ENCODE peak calls at places on chromosomes 16 and 17, in five cellular contexts. W is fibroblast of lung; G is uterus; Y is AG04449; I is CD4-positive, alpha-beta T cell. U is an unnamed sample.

GRCh38 chr17:11492511-11492910 is 105.8 kb upstream of the DNAH9 start:
- DNase-seq in W (no peak), G (no peak), Y (no peak), I (no peak), U (no peak)

GRCh38 chr17:13671771-13672170 is 70.0 kb upstream of the HS3ST3A1 start:
- DNase-seq in W (peak), G (no peak), Y (no peak), I (no peak), U (no peak)

GRCh38 chr17:37701424-37702020 is 43.3 kb downstream of the HNF1B start:
- DNase-seq in W (no peak), G (no peak), Y (no peak), I (peak), U (no peak)

GRCh38 chr17:37710344-37710886 is 34.4 kb downstream of the HNF1B start:
- DNase-seq in W (peak), G (no peak), Y (no peak), I (no peak), U (peak)

GRCh38 chr16:49183911-49184310 is 97.7 kb downstream of the CBLN1 start:
- DNase-seq in W (no peak), G (no peak), Y (no peak), I (no peak), U (no peak)

GRCh38 chr16:89185062-89185751 is 13.7 kb downstream of the CDH15 start:
- DNase-seq in W (no peak), G (no peak), Y (no peak), I (no peak), U (no peak)

GRCh38 chr16:68263559-68264127 is 683 bp upstream of the SLC7A6 start:
- DNase-seq in W (no peak), G (no peak), Y (no peak), I (no peak), U (no peak)

GRCh38 chr17:46057366-46057765 is 58.3 kb downstream of the STH start:
- DNase-seq in W (peak), G (no peak), Y (no peak), I (no peak), U (no peak)

GRCh38 chr17:38322156-38322779 is 21.5 kb downstream of the GPR179 start:
- DNase-seq in W (peak), G (peak), Y (no peak), I (peak), U (no peak)

GRCh38 chr16:68378436-68379415 is 67.9 kb downstream of the PRMT7 start:
- DNase-seq in W (no peak), G (no peak), Y (no peak), I (no peak), U (no peak)

GRCh38 chr16:53754938-53755910 is 51.3 kb downstream of the FTO start:
- DNase-seq in W (peak), G (peak), Y (no peak), I (no peak), U (no peak)

GRCh38 chr17:74490716-74491115 is 24.3 kb downstream of the CD300A start:
- DNase-seq in W (no peak), G (no peak), Y (no peak), I (no peak), U (no peak)

GRCh38 chr17:64016248-64016784 is 4.1 kb downstream of the ICAM2 start:
- DNase-seq in W (no peak), G (no peak), Y (no peak), I (no peak), U (no peak)

GRCh38 chr16:84617068-84617630 is 729 bp downstream of the COTL1 start:
- DNase-seq in W (no peak), G (peak), Y (no peak), I (no peak), U (no peak)

GRCh38 chr17:16486373-16487250 is 5.4 kb downstream of the LRRC75A start:
- DNase-seq in W (peak), G (peak), Y (no peak), I (no peak), U (peak)

GRCh38 chr16:47311738-47312505 is 148.9 kb downstream of the ITFG1 start:
- DNase-seq in W (peak), G (no peak), Y (no peak), I (no peak), U (no peak)

GRCh38 chr17:61402978-61403845 is 3.6 kb downstream of the TBX2 start:
- DNase-seq in W (no peak), G (peak), Y (no peak), I (no peak), U (no peak)

GRCh38 chr17:57662021-57662420 is 83.1 kb downstream of the CCDC182 start:
- DNase-seq in W (no peak), G (no peak), Y (no peak), I (no peak), U (no peak)

GRCh38 chr17:62189377-62189776 is 124.3 kb upstream of the MED13 start:
- DNase-seq in W (no peak), G (no peak), Y (no peak), I (no peak), U (no peak)

GRCh38 chr17:79117905-79118487 is 43.4 kb downstream of the ENGASE start:
- DNase-seq in W (no peak), G (no peak), Y (no peak), I (no peak), U (no peak)

GRCh38 chr17:79115487-79115886 is 40.9 kb downstream of the ENGASE start:
- DNase-seq in W (no peak), G (no peak), Y (no peak), I (no peak), U (no peak)

GRCh38 chr17:79118924-79119323 is 44.3 kb downstream of the ENGASE start:
- DNase-seq in W (no peak), G (no peak), Y (no peak), I (no peak), U (no peak)

GRCh38 chr17:79114455-79115301 is 40.1 kb downstream of the ENGASE start:
- DNase-seq in W (no peak), G (peak), Y (no peak), I (no peak), U (peak)

DNA sequence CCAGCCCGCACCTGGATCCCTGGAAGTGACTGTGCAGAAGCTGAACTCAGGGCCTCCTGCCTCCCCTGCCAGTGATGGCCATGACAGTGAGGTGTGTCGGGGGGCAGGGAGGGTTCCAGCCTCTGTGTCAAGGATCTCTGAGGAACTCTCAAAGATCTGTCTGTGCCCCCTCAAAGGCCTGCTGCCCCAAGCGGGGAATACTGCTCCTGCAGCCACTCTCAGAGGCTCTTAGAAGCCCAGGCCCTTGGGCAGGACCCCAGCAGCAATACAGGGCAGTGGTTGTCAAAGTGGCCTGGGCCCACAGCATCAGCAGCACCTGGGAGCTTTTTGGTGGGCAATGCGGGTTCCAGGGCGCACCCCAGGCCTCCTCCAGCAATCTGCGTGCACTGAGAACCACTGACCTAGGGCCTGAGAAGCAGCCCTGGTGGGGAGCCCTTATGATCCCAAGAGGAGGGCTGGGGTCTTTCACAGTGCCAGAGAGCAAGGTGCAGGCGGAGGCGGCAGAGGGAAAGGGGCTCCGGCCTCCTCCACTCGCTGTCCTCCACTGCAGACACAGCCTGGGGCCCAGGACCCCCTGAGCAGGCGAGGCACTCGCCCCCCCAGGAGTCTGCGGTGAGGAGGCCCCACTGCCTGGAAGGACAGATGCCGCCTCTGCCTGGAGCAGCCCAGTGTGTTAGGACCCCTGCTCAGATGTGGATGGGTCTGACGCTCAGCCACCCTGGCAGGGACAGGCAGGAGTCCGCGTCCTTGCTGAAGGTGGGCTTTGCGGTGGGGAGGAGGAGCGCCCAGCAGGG is 42.1 kb downstream of the ENGASE start:
- DNase-seq in W (no peak), G (no peak), Y (no peak), I (no peak), U (no peak)
- TF ChIP-seq CTCF in W (no peak), G (no peak), Y (no peak), I (no peak), U (no peak)

DNA sequence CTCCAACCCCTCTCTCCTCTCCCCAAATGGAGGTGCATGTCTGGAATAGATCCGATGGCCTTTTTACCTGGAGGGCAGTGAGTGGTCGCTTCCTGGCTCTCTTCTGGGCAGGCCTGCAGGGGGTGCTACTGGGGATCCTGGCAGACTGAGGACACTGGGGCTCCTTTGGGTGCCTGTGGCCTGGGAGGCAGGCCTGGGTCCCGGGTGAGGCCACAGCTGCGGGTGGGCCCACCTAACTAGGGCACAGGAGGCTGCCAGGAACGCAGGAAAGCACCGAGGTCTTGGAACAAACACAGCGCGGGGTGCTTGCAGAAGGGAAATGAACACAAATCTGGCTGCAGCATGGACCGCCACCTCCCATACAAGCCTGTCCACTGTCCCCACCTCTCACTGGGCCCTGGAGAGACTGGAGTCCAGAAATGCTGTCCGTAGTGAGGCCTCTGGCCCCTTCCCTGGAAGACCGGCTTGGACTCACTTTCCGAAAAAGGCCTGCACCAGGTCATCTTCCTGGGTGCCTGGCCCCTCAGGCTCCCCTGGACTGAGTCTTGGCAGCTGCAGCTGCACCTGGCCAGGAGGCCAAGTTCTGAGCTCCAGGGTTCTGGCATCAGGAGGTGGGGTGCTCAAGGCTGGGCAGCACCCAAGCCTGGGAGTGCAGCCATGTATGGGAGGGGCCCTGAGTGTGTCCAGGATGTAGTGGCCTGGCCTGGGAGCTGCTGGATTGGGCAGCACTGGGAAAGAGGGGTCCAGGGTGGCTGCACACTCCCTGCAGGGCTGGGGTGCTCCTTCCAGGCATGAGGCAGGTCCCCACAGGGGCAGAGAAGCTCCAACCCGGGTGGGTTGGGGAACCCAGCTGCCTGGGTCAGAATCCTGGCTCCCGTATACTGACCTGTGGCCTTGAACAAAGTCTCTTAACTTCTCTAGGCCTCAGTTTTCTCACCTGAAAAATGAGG is 195.1 kb downstream of the IRF8 start:
- DNase-seq in W (no peak), G (no peak), Y (no peak), I (no peak), U (no peak)
- TF ChIP-seq CTCF in W (peak), G (no peak), Y (no peak), I (no peak), U (no peak)

GRCh38 chr16:19523559-19524355 is at the start of gene CCP110:
- DNase-seq in W (peak), G (peak), Y (peak), I (peak), U (peak)

GRCh38 chr16:19523184-19523558 is 571 bp upstream of the CCP110 start:
- DNase-seq in W (no peak), G (peak), Y (no peak), I (no peak), U (no peak)

GRCh38 chr16:19520861-19521331 is 1.0 kb downstream of the GDE1 start:
- DNase-seq in W (peak), G (no peak), Y (no peak), I (no peak), U (no peak)

GRCh38 chr16:19522369-19523159 is 666 bp upstream of the GDE1 start:
- DNase-seq in W (no peak), G (no peak), Y (no peak), I (no peak), U (no peak)

GRCh38 chr16:19521471-19522368 is at the start of gene GDE1:
- DNase-seq in W (peak), G (peak), Y (no peak), I (peak), U (peak)
- TF ChIP-seq CTCF in W (peak), G (peak), Y (peak), I (peak), U (no peak)

GRCh38 chr16:3919413-3919812 is 38.9 kb upstream of the CREBBP start:
- DNase-seq in W (no peak), G (no peak), Y (no peak), I (no peak), U (no peak)
- TF ChIP-seq CTCF in W (no peak), G (no peak), Y (no peak), I (no peak), U (no peak)